ENCODE peak calls at places on chromosome 1, in nine cellular contexts. X, G, P, A, V, C, D, F and M are unnamed samples.

GRCh38 chr1:20663365-20663764 is 2.2 kb upstream of the DDOST start:
- DNase-seq in A (no peak), F (no peak), D (no peak), P (no peak), X (no peak), C (no peak), V (no peak), G (no peak), M (no peak)

GRCh38 chr1:248786106-248786665 is 30.6 kb upstream of the LYPD8 start:
- DNase-seq in V (peak), F (no peak), D (no peak), G (no peak), X (no peak), P (no peak), C (no peak), A (no peak), M (no peak)

GRCh38 chr1:16163882-16164820 is 8.3 kb upstream of the EPHA2 start:
- DNase-seq in X (no peak), P (peak), V (peak), D (no peak), G (peak), C (no peak), F (no peak), A (no peak), M (no peak)

GRCh38 chr1:178262101-178262500 is 168.2 kb downstream of the RASAL2 start:
- DNase-seq in V (peak), P (no peak), G (peak), C (no peak), X (no peak), A (no peak), D (no peak), F (no peak), M (no peak)

GRCh38 chr1:16155537-16156410 is at the start of gene EPHA2:
- DNase-seq in X (peak), C (peak), V (peak), G (peak), A (peak), D (no peak), F (peak), P (no peak), M (peak)

GRCh38 chr1:65423884-65424655 is 3.6 kb downstream of the LEPR start:
- DNase-seq in D (no peak), X (no peak), F (peak), V (peak), P (peak), A (no peak), C (no peak), G (no peak), M (no peak)

GRCh38 chr1:110205156-110205555 is 5.0 kb upstream of the KCNC4 start:
- DNase-seq in F (no peak), X (no peak), D (no peak), V (no peak), G (no peak), C (no peak), P (no peak), A (no peak), M (no peak)

GRCh38 chr1:167755568-167756145 is 33.9 kb downstream of the MPZL1 start:
- DNase-seq in X (no peak), C (no peak), D (no peak), V (no peak), A (no peak), G (no peak), P (no peak), F (no peak), M (no peak)

GRCh38 chr1:11784993-11785769 is 20.6 kb downstream of the MTHFR start:
- DNase-seq in V (no peak), A (peak), F (no peak), D (peak), G (peak), C (peak), X (peak), P (no peak), M (peak)

GRCh38 chr1:23193391-23194118 is 23.7 kb downstream of the HTR1D start:
- DNase-seq in F (no peak), X (no peak), D (no peak), C (no peak), P (no peak), G (no peak), A (no peak), V (peak), M (no peak)

GRCh38 chr1:235940282-235940681 is 73.6 kb upstream of the LYST start:
- DNase-seq in V (no peak), C (no peak), G (no peak), D (no peak), X (no peak), A (no peak), F (no peak), P (no peak), M (no peak)

GRCh38 chr1:216459651-216460200 is 36.5 kb upstream of the USH2A start:
- DNase-seq in G (no peak), F (no peak), C (no peak), X (no peak), V (no peak), D (no peak), P (no peak), A (no peak), M (no peak)

GRCh38 chr1:175332515-175332914 is 139.9 kb upstream of the KIAA0040 start:
- DNase-seq in A (no peak), G (no peak), P (no peak), D (no peak), C (no peak), V (peak), F (no peak), X (no peak), M (no peak)

GRCh38 chr1:150221552-150221951 is 14.4 kb downstream of the ANP32E start:
- DNase-seq in V (peak), F (no peak), P (no peak), G (peak), D (no peak), X (no peak), C (no peak), A (no peak), M (no peak)

GRCh38 chr1:27403065-27403726 is 10.8 kb downstream of the GPR3 start:
- DNase-seq in F (peak), V (no peak), X (peak), C (no peak), A (no peak), D (no peak), G (no peak), P (no peak), M (peak)

GRCh38 chr1:158793604-158794003 is 12.6 kb upstream of the OR6N2 start:
- DNase-seq in V (no peak), F (no peak), C (peak), P (no peak), D (no peak), X (no peak), G (no peak), A (no peak), M (no peak)

GRCh38 chr1:87436534-87436933 is 107.9 kb downstream of the LMO4 start:
- DNase-seq in V (peak), D (no peak), A (no peak), X (peak), C (no peak), F (no peak), G (peak), P (no peak), M (no peak)

GRCh38 chr1:197356723-197357533 is 88.9 kb downstream of the CRB1 start:
- DNase-seq in X (no peak), C (peak), P (no peak), D (no peak), A (no peak), F (no peak), V (peak), G (peak), M (peak)

GRCh38 chr1:217917277-217917887 is 286.2 kb downstream of the SPATA17 start:
- DNase-seq in C (no peak), G (no peak), P (no peak), F (no peak), V (no peak), A (no peak), X (no peak), D (no peak), M (no peak)

GRCh38 chr1:235313931-235314678 is 13.9 kb downstream of the ARID4B start:
- DNase-seq in F (no peak), X (no peak), G (no peak), A (no peak), V (no peak), C (no peak), D (no peak), P (no peak), M (no peak)

GRCh38 chr1:194161591-194161990 is 975.2 kb upstream of the B3GALT2 start:
- DNase-seq in C (no peak), D (no peak), P (no peak), F (no peak), V (no peak), A (no peak), G (no peak), X (no peak), M (no peak)

GRCh38 chr1:230301322-230301721 is 124.8 kb downstream of the PGBD5 start:
- DNase-seq in X (no peak), F (no peak), D (no peak), V (no peak), C (no peak), P (no peak), A (no peak), G (no peak), M (no peak)

GRCh38 chr1:245690153-245690552 is 535.4 kb downstream of the KIF26B start:
- DNase-seq in V (no peak), G (no peak), D (no peak), X (no peak), F (no peak), P (no peak), C (no peak), A (no peak), M (no peak)

GRCh38 chr1:72827285-72827684 is 544.9 kb upstream of the NEGR1 start:
- DNase-seq in G (no peak), F (no peak), A (no peak), C (no peak), X (no peak), D (no peak), P (no peak), V (no peak), M (no peak)

GRCh38 chr1:102531031-102531430 is 534.3 kb upstream of the OLFM3 start:
- DNase-seq in P (no peak), A (no peak), F (no peak), X (no peak), C (no peak), V (peak), G (no peak), D (no peak), M (no peak)

GRCh38 chr1:39544327-39544726 is 32.3 kb downstream of the PABPC4 start:
- DNase-seq in X (no peak), A (no peak), V (no peak), C (no peak), D (no peak), F (no peak), P (no peak), G (no peak), M (no peak)

GRCh38 chr1:45730075-45730779 is 20.2 kb downstream of the IPP start:
- DNase-seq in D (no peak), G (peak), X (no peak), F (no peak), V (peak), C (no peak), A (no peak), P (no peak), M (no peak)

GRCh38 chr1:22112505-22112904 is 30.4 kb downstream of the WNT4 start:
- DNase-seq in D (no peak), G (no peak), F (no peak), P (no peak), A (no peak), X (no peak), V (no peak), C (no peak), M (no peak)

GRCh38 chr1:10646347-10646861 is 150.0 kb downstream of the CASZ1 start:
- DNase-seq in G (no peak), V (peak), C (no peak), X (peak), A (no peak), P (no peak), D (no peak), F (peak), M (no peak)

GRCh38 chr1:55277377-55278130 is 62.4 kb upstream of the USP24 start:
- DNase-seq in X (peak), C (peak), V (peak), G (peak), A (peak), P (no peak), F (peak), D (peak), M (peak)

GRCh38 chr1:171803056-171803455 is 21.6 kb downstream of the METTL13 start:
- DNase-seq in P (no peak), F (no peak), G (no peak), D (no peak), X (no peak), C (no peak), A (no peak), V (no peak), M (no peak)

GRCh38 chr1:15201849-15202551 is 45.0 kb upstream of the FHAD1 start:
- DNase-seq in F (no peak), C (no peak), X (no peak), V (peak), A (no peak), D (no peak), P (no peak), G (peak), M (no peak)

DNA sequence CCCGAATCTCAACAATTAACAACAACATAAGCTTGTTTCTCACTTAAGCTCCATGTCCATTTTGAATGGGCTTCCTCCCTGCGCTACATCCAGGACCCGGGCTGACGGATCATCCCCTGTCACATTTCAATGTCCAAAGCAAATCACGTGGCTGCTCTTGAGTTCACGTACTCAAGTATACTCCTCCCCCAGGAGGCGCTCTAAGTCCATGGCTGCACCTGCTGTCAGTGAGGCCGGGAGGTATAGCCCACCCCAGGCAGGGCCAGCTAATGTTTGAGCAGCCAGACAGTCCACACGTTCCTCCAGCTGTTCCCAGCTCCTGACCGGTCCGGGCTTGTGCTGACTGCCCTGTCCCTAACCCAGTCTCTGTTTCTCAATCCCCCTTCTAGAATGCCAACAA is 220.8 kb downstream of the SLC35F3 start:
- DNase-seq in F (no peak), P (no peak), C (peak), X (no peak), G (peak), A (no peak), D (no peak), V (peak), M (peak)
- TF ChIP-seq CTCF in F (no peak), P (peak), C (peak), X (no peak), G (peak), A (no peak), D (no peak), V (peak), M (no peak)

DNA sequence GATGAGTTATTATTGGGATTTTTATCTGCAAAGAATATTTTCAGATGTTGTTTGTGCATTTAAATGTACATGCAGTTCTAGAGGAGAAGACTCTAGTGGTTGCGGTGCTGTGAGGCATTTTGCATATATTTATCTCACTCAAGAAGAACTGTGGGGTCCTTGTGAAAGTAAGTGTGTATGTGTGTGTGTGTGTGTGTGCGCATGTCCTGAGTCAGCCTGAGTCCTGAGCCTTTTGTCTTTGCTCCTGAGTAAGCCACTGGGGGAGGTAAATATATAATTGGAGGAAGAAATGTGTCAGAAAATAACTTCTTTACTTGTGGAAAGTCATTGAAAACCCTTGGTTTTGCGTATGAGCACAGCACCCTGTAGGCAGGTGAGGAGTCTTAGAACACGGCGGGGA is 55.6 kb upstream of the CD34 start:
- DNase-seq in F (no peak), V (no peak), X (no peak), D (no peak), P (no peak), G (no peak), A (no peak), C (no peak), M (no peak)
- TF ChIP-seq CTCF in F (no peak), V (no peak), X (no peak), D (no peak), P (no peak), G (no peak), A (no peak), C (no peak), M (no peak)

GRCh38 chr1:25568834-25569598 is 25.6 kb downstream of the LDLRAP1 start:
- DNase-seq in D (no peak), C (no peak), G (peak), P (peak), A (no peak), X (no peak), F (peak), V (peak), M (no peak)
- TF ChIP-seq CTCF in D (no peak), C (no peak), G (no peak), P (no peak), A (no peak), X (no peak), F (no peak), V (no peak), M (no peak)

GRCh38 chr1:31744165-31744888 is 19.8 kb downstream of the ADGRB2 start:
- DNase-seq in D (no peak), A (no peak), G (no peak), C (no peak), P (no peak), X (no peak), V (no peak), F (no peak), M (peak)

GRCh38 chr1:31746687-31747086 is 17.5 kb downstream of the ADGRB2 start:
- DNase-seq in V (no peak), G (no peak), A (no peak), F (no peak), P (no peak), C (no peak), X (no peak), D (no peak), M (no peak)

GRCh38 chr1:31745071-31745897 is 18.9 kb downstream of the ADGRB2 start:
- DNase-seq in G (peak), V (peak), D (no peak), C (peak), F (no peak), A (peak), P (no peak), X (peak), M (peak)

GRCh38 chr1:31747304-31747703 is 16.8 kb downstream of the ADGRB2 start:
- DNase-seq in C (no peak), P (no peak), V (no peak), X (no peak), F (no peak), A (no peak), D (no peak), G (no peak), M (no peak)

DNA sequence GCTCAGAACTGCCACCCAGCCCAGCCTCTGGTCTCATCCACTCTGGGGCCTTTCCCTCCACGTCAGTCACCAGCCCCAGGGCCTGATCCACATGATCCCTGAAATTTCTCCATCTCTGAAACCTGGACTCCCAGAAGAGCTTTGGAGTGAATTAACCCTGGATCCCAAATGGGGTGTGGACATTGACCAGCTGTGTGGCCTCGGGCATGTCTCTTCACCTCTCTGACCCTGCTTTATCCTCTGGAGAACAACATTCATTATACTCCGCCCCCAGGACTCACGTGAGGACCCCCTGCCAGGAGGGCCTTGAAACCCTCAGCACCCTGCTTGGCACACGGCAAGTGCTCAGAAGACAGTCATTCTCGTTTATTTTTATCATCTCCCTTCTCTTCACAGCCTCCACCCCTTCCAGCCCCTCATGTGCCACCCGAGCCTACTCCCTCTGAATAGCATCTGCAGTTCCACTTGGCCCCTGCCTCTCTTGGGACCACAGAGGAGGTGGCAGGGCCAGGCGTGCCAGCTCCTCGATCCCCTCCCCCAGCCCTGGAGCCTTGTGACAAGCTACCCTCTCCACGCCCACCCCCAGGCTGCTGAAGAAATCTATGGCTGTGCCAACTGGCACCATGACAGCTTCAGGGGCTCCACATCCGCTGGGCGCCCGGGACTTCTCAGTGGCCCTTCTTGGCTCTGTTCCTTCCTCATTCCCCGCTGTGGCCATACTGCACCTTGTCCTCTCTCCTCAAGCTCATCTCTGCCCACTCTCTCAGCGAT is 18.1 kb downstream of the ADGRB2 start:
- DNase-seq in X (no peak), C (no peak), V (no peak), A (no peak), G (no peak), D (no peak), F (no peak), P (no peak), M (no peak)
- TF ChIP-seq CTCF in X (no peak), C (no peak), V (no peak), A (no peak), G (no peak), D (peak), F (no peak), P (no peak), M (no peak)

DNA sequence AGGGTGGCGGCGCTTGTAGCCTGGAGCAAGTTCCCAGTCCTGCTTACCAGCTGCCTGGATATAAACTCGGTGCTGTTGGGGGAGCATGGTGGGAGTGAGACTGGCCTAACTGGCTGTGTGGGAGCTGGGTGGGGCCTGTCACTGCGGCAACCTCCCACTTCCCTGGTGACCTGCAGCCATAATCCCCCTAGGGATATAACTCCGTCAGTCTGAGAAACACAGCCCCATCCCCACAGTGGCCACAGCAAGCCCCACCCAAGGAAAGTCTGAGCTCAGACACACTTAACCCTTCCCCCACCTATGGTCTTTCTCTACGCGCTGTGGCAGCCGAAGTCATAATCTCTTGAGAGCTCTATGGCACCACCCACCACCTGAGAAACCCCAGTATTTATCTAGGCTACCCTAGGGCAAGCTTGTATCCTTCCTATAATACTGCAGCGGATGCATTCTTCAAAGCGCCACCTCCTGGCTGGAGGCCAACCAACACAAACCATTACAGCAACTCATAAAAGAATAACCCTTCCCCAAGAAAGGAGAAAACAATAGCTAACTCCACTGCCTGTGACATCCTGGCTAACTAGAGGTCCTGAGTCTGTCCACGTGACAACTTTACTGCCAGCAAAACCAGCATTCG is 57.4 kb downstream of the ZNF648 start:
- DNase-seq in V (no peak), F (no peak), C (no peak), P (no peak), X (peak), A (no peak), D (no peak), G (no peak), M (no peak)
- TF ChIP-seq CTCF in V (peak), F (no peak), C (no peak), P (no peak), X (no peak), A (no peak), D (no peak), G (no peak), M (no peak)

DNA sequence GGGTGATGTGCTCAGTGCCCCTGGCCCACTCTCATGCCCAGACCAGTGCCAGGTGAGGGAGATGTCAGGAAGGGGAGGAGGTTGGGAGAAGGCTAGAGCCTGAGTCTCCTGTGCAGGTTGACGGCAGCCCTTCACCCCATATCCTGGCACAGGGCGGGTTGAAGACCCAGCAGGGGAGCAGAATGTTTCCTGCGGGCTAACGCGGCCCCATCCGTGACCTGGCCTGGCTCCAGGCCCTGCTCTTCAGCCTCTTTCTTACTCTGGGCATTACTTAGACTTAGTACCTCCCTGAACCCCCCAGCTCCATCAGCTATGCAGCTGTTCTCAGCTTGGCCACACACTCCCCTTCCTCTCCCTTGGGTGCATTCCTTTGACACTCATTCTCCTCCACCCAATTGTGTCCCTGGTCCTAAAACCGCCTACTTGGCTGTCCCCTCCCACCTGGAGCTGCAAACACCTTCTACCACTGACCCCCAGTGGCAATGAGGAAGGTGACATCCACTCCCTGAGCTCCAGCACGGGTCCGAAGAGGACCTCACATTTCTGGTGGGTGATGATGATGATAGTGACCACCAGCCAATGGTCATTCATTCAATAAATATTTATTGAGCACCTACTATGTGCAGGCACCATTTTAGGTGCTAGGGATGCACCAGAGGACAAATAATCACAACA is 179.0 kb downstream of the PTPRU start:
- DNase-seq in D (peak), X (no peak), P (no peak), G (peak), V (no peak), C (no peak), A (no peak), F (no peak), M (no peak)
- TF ChIP-seq CTCF in D (no peak), X (no peak), P (no peak), G (peak), V (peak), C (no peak), A (no peak), F (no peak), M (no peak)